ENCODE peak calls at places on chromosomes 16 and 17, in six cellular contexts. G, M, D, E, S and I are unnamed samples.

GRCh38 chr17:27295945-27296344 is 2.0 kb downstream of the WSB1 start:
- DNase-seq in G (no peak), M (no peak), D (no peak), E (peak), S (no peak), I (no peak)

GRCh38 chr17:65365209-65365608 is 196.2 kb downstream of the AXIN2 start:
- DNase-seq in G (no peak), M (no peak), D (no peak), E (no peak), S (no peak), I (no peak)

GRCh38 chr17:74454197-74455024 is 12.0 kb upstream of the CD300A start:
- DNase-seq in G (no peak), M (peak), D (no peak), E (peak), S (peak), I (peak)

GRCh38 chr17:79732804-79733691 is 2.3 kb downstream of the ENPP7 start:
- DNase-seq in G (no peak), M (no peak), D (peak), E (peak), S (no peak), I (no peak)

GRCh38 chr17:57909548-57909947 is 45.7 kb downstream of the CUEDC1 start:
- DNase-seq in G (no peak), M (no peak), D (no peak), E (no peak), S (peak), I (no peak)

GRCh38 chr16:87342504-87342903 is 25.3 kb upstream of the C16orf95 start:
- DNase-seq in G (no peak), M (no peak), D (no peak), E (no peak), S (no peak), I (no peak)

GRCh38 chr16:17395849-17396480 is 74.8 kb downstream of the XYLT1 start:
- DNase-seq in G (no peak), M (peak), D (no peak), E (no peak), S (no peak), I (no peak)

GRCh38 chr17:31724026-31724425 is 135.0 kb downstream of the COPRS start:
- DNase-seq in G (peak), M (peak), D (no peak), E (no peak), S (no peak), I (no peak)

GRCh38 chr16:31577411-31577810 is 49.7 kb downstream of the AHSP start:
- DNase-seq in G (no peak), M (no peak), D (no peak), E (no peak), S (no peak), I (no peak)

GRCh38 chr17:74512041-74512440 is 19.2 kb downstream of the CD300LB start:
- DNase-seq in G (no peak), M (peak), D (no peak), E (no peak), S (peak), I (no peak)

GRCh38 chr17:16910341-16910740 is 61.6 kb downstream of the TNFRSF13B start:
- DNase-seq in G (no peak), M (no peak), D (no peak), E (no peak), S (no peak), I (no peak)

GRCh38 chr17:75764711-75765421 is at the start of gene GALK1:
- DNase-seq in G (no peak), M (peak), D (peak), E (peak), S (peak), I (peak)

GRCh38 chr17:15446036-15446435 is 21.4 kb downstream of the CDRT4 start:
- DNase-seq in G (no peak), M (no peak), D (no peak), E (no peak), S (no peak), I (no peak)

GRCh38 chr17:36608794-36609497 is 7.6 kb downstream of the MRM1 start:
- DNase-seq in G (no peak), M (peak), D (no peak), E (no peak), S (peak), I (no peak)

GRCh38 chr16:56858375-56858774 is 6.6 kb upstream of the SLC12A3 start:
- DNase-seq in G (no peak), M (no peak), D (no peak), E (no peak), S (peak), I (no peak)

GRCh38 chr16:54654429-54654828 is 276.2 kb upstream of the IRX5 start:
- DNase-seq in G (no peak), M (no peak), D (no peak), E (no peak), S (no peak), I (no peak)

GRCh38 chr17:44308865-44309264 is 464 bp downstream of the RUNDC3A start:
- DNase-seq in G (no peak), M (no peak), D (no peak), E (no peak), S (no peak), I (no peak)

GRCh38 chr17:57740225-57740528 is 4.9 kb downstream of the CCDC182 start:
- DNase-seq in G (no peak), M (no peak), D (no peak), E (no peak), S (no peak), I (no peak)

GRCh38 chr17:50056217-50056960 is 479 bp downstream of the ITGA3 start:
- DNase-seq in G (no peak), M (peak), D (peak), E (peak), S (peak), I (peak)

GRCh38 chr17:20092973-20093626 is 83.9 kb downstream of the SPECC1 start:
- DNase-seq in G (no peak), M (no peak), D (no peak), E (no peak), S (no peak), I (no peak)

GRCh38 chr16:46830417-46830901 is 521 bp downstream of the C16orf87 start:
- DNase-seq in G (no peak), M (peak), D (no peak), E (no peak), S (peak), I (peak)

GRCh38 chr16:78647491-78647890 is 548.0 kb downstream of the WWOX start:
- DNase-seq in G (no peak), M (no peak), D (no peak), E (no peak), S (no peak), I (no peak)

GRCh38 chr17:31313982-31314787 is at the start of gene EVI2B:
- DNase-seq in G (peak), M (peak), D (peak), E (peak), S (no peak), I (no peak)

GRCh38 chr17:75272848-75273184 is 1.8 kb upstream of the MIF4GD start:
- DNase-seq in G (no peak), M (no peak), D (no peak), E (no peak), S (no peak), I (no peak)

GRCh38 chr17:17713839-17714238 is 32.6 kb downstream of the RAI1 start:
- DNase-seq in G (no peak), M (peak), D (no peak), E (no peak), S (peak), I (no peak)